ENCODE peak calls at places on chromosomes 11 and 22, in ten cellular contexts. One of them, this sample, is unnamed.

GRCh38 chr11:120096756-120097191 is 41.1 kb downstream of the TRIM29 start:
- DNase-seq in AG08395: no peak
- DNase-seq in stomach: no peak
- DNase-seq in Peyer's patch: no peak
- DNase-seq in NCI-H1092 treated with DMSO at 0.1 percent for 48 hours: peak
- DNase-seq in right cardiac atrium: no peak
- DNase-seq in globus pallidus: no peak
- DNase-seq in progenitor cell of endocrine pancreas: no peak
- DNase-seq in LHCN-M2: no peak
- DNase-seq in activated T-cell treated with anti-CD3 and anti-CD28 coated beads for 24 hours: no peak
- DNase-seq in this sample: no peak

GRCh38 chr11:76799061-76799804 is 16.1 kb downstream of the TSKU start:
- DNase-seq in globus pallidus: peak
- DNase-seq in Peyer's patch: peak
- DNase-seq in stomach: peak
- DNase-seq in progenitor cell of endocrine pancreas: peak
- DNase-seq in LHCN-M2: peak
- DNase-seq in activated T-cell treated with anti-CD3 and anti-CD28 coated beads for 24 hours: peak
- DNase-seq in right cardiac atrium: peak
- DNase-seq in NCI-H1092 treated with DMSO at 0.1 percent for 48 hours: peak
- DNase-seq in AG08395: peak
- DNase-seq in this sample: no peak

GRCh38 chr22:31451709-31452571 is 37.7 kb downstream of the EIF4ENIF1 start:
- DNase-seq in activated T-cell treated with anti-CD3 and anti-CD28 coated beads for 24 hours: no peak
- DNase-seq in progenitor cell of endocrine pancreas: no peak
- DNase-seq in Peyer's patch: no peak
- DNase-seq in globus pallidus: no peak
- DNase-seq in LHCN-M2: peak
- DNase-seq in AG08395: peak
- DNase-seq in stomach: no peak
- DNase-seq in NCI-H1092 treated with DMSO at 0.1 percent for 48 hours: peak
- DNase-seq in right cardiac atrium: no peak
- DNase-seq in this sample: peak

GRCh38 chr11:48064306-48064705 is 83.9 kb downstream of the PTPRJ start:
- DNase-seq in activated T-cell treated with anti-CD3 and anti-CD28 coated beads for 24 hours: no peak
- DNase-seq in AG08395: peak
- DNase-seq in progenitor cell of endocrine pancreas: no peak
- DNase-seq in globus pallidus: no peak
- DNase-seq in stomach: no peak
- DNase-seq in right cardiac atrium: no peak
- DNase-seq in NCI-H1092 treated with DMSO at 0.1 percent for 48 hours: no peak
- DNase-seq in LHCN-M2: peak
- DNase-seq in Peyer's patch: no peak
- DNase-seq in this sample: no peak

GRCh38 chr11:75816561-75817239 is 1.7 kb downstream of the UVRAG start:
- DNase-seq in LHCN-M2: no peak
- DNase-seq in right cardiac atrium: no peak
- DNase-seq in globus pallidus: no peak
- DNase-seq in NCI-H1092 treated with DMSO at 0.1 percent for 48 hours: peak
- DNase-seq in activated T-cell treated with anti-CD3 and anti-CD28 coated beads for 24 hours: no peak
- DNase-seq in AG08395: no peak
- DNase-seq in Peyer's patch: no peak
- DNase-seq in stomach: no peak
- DNase-seq in progenitor cell of endocrine pancreas: no peak
- DNase-seq in this sample: no peak

GRCh38 chr11:43567396-43567975 is 113.1 kb upstream of the HSD17B12 start:
- DNase-seq in NCI-H1092 treated with DMSO at 0.1 percent for 48 hours: peak
- DNase-seq in LHCN-M2: peak
- DNase-seq in globus pallidus: no peak
- DNase-seq in progenitor cell of endocrine pancreas: no peak
- DNase-seq in Peyer's patch: no peak
- DNase-seq in right cardiac atrium: no peak
- DNase-seq in AG08395: peak
- DNase-seq in stomach: no peak
- DNase-seq in activated T-cell treated with anti-CD3 and anti-CD28 coated beads for 24 hours: no peak
- DNase-seq in this sample: no peak

GRCh38 chr11:3073029-3073435 is 15.8 kb upstream of the CARS1 start:
- DNase-seq in globus pallidus: no peak
- DNase-seq in progenitor cell of endocrine pancreas: no peak
- DNase-seq in stomach: no peak
- DNase-seq in LHCN-M2: no peak
- DNase-seq in right cardiac atrium: no peak
- DNase-seq in Peyer's patch: no peak
- DNase-seq in AG08395: peak
- DNase-seq in NCI-H1092 treated with DMSO at 0.1 percent for 48 hours: peak
- DNase-seq in activated T-cell treated with anti-CD3 and anti-CD28 coated beads for 24 hours: no peak
- DNase-seq in this sample: peak

GRCh38 chr22:37518509-37519267 is 527 bp downstream of the CARD10 start:
- DNase-seq in globus pallidus: no peak
- DNase-seq in LHCN-M2: no peak
- DNase-seq in right cardiac atrium: peak
- DNase-seq in stomach: no peak
- DNase-seq in Peyer's patch: peak
- DNase-seq in activated T-cell treated with anti-CD3 and anti-CD28 coated beads for 24 hours: no peak
- DNase-seq in AG08395: no peak
- DNase-seq in NCI-H1092 treated with DMSO at 0.1 percent for 48 hours: no peak
- DNase-seq in progenitor cell of endocrine pancreas: no peak
- DNase-seq in this sample: no peak

GRCh38 chr22:50072714-50073538 is 12.3 kb downstream of the MLC1 start:
- DNase-seq in LHCN-M2: no peak
- DNase-seq in stomach: no peak
- DNase-seq in AG08395: no peak
- DNase-seq in progenitor cell of endocrine pancreas: no peak
- DNase-seq in right cardiac atrium: peak
- DNase-seq in Peyer's patch: no peak
- DNase-seq in NCI-H1092 treated with DMSO at 0.1 percent for 48 hours: no peak
- DNase-seq in globus pallidus: no peak
- DNase-seq in activated T-cell treated with anti-CD3 and anti-CD28 coated beads for 24 hours: no peak
- DNase-seq in this sample: no peak

GRCh38 chr22:45688606-45689080 is 17.0 kb downstream of the ATXN10 start:
- DNase-seq in globus pallidus: no peak
- DNase-seq in activated T-cell treated with anti-CD3 and anti-CD28 coated beads for 24 hours: no peak
- DNase-seq in AG08395: peak
- DNase-seq in right cardiac atrium: no peak
- DNase-seq in NCI-H1092 treated with DMSO at 0.1 percent for 48 hours: no peak
- DNase-seq in Peyer's patch: no peak
- DNase-seq in LHCN-M2: peak
- DNase-seq in progenitor cell of endocrine pancreas: no peak
- DNase-seq in stomach: no peak
- DNase-seq in this sample: peak

GRCh38 chr11:26030419-26030818 is 301.5 kb upstream of the ANO3 start:
- DNase-seq in right cardiac atrium: no peak
- DNase-seq in Peyer's patch: no peak
- DNase-seq in LHCN-M2: no peak
- DNase-seq in activated T-cell treated with anti-CD3 and anti-CD28 coated beads for 24 hours: no peak
- DNase-seq in stomach: no peak
- DNase-seq in AG08395: no peak
- DNase-seq in NCI-H1092 treated with DMSO at 0.1 percent for 48 hours: no peak
- DNase-seq in progenitor cell of endocrine pancreas: no peak
- DNase-seq in globus pallidus: no peak
- DNase-seq in this sample: no peak

GRCh38 chr22:37749831-37750595 is 53.2 kb downstream of the TRIOBP start:
- DNase-seq in progenitor cell of endocrine pancreas: no peak
- DNase-seq in right cardiac atrium: peak
- DNase-seq in AG08395: peak
- DNase-seq in LHCN-M2: peak
- DNase-seq in globus pallidus: no peak
- DNase-seq in activated T-cell treated with anti-CD3 and anti-CD28 coated beads for 24 hours: no peak
- DNase-seq in NCI-H1092 treated with DMSO at 0.1 percent for 48 hours: no peak
- DNase-seq in stomach: no peak
- DNase-seq in Peyer's patch: no peak
- DNase-seq in this sample: no peak

GRCh38 chr11:46429709-46430108 is 38.1 kb upstream of the CHRM4 start:
- DNase-seq in LHCN-M2: no peak
- DNase-seq in Peyer's patch: no peak
- DNase-seq in activated T-cell treated with anti-CD3 and anti-CD28 coated beads for 24 hours: no peak
- DNase-seq in stomach: no peak
- DNase-seq in progenitor cell of endocrine pancreas: no peak
- DNase-seq in right cardiac atrium: no peak
- DNase-seq in AG08395: peak
- DNase-seq in globus pallidus: no peak
- DNase-seq in NCI-H1092 treated with DMSO at 0.1 percent for 48 hours: no peak
- DNase-seq in this sample: no peak

GRCh38 chr22:26322179-26322905 is 106.7 kb upstream of the ASPHD2 start:
- DNase-seq in progenitor cell of endocrine pancreas: no peak
- DNase-seq in right cardiac atrium: no peak
- DNase-seq in Peyer's patch: no peak
- DNase-seq in globus pallidus: no peak
- DNase-seq in LHCN-M2: peak
- DNase-seq in stomach: no peak
- DNase-seq in AG08395: peak
- DNase-seq in activated T-cell treated with anti-CD3 and anti-CD28 coated beads for 24 hours: no peak
- DNase-seq in NCI-H1092 treated with DMSO at 0.1 percent for 48 hours: no peak
- DNase-seq in this sample: peak

GRCh38 chr11:793556-793955 is 3.7 kb upstream of the CEND1 start:
- DNase-seq in stomach: no peak
- DNase-seq in NCI-H1092 treated with DMSO at 0.1 percent for 48 hours: no peak
- DNase-seq in Peyer's patch: no peak
- DNase-seq in activated T-cell treated with anti-CD3 and anti-CD28 coated beads for 24 hours: no peak
- DNase-seq in right cardiac atrium: no peak
- DNase-seq in LHCN-M2: no peak
- DNase-seq in AG08395: no peak
- DNase-seq in progenitor cell of endocrine pancreas: no peak
- DNase-seq in globus pallidus: no peak
- DNase-seq in this sample: no peak

GRCh38 chr22:27107824-27108223 is 450.4 kb downstream of the MIAT start:
- DNase-seq in LHCN-M2: peak
- DNase-seq in NCI-H1092 treated with DMSO at 0.1 percent for 48 hours: peak
- DNase-seq in progenitor cell of endocrine pancreas: no peak
- DNase-seq in right cardiac atrium: peak
- DNase-seq in stomach: peak
- DNase-seq in globus pallidus: peak
- DNase-seq in activated T-cell treated with anti-CD3 and anti-CD28 coated beads for 24 hours: no peak
- DNase-seq in Peyer's patch: peak
- DNase-seq in AG08395: peak
- DNase-seq in this sample: peak

GRCh38 chr11:1336836-1337646 is 27.6 kb upstream of the TOLLIP start:
- DNase-seq in Peyer's patch: peak
- DNase-seq in stomach: no peak
- DNase-seq in activated T-cell treated with anti-CD3 and anti-CD28 coated beads for 24 hours: peak
- DNase-seq in progenitor cell of endocrine pancreas: no peak
- DNase-seq in AG08395: no peak
- DNase-seq in right cardiac atrium: peak
- DNase-seq in NCI-H1092 treated with DMSO at 0.1 percent for 48 hours: peak
- DNase-seq in globus pallidus: peak
- DNase-seq in LHCN-M2: no peak
- DNase-seq in this sample: no peak

GRCh38 chr22:23207786-23208325 is 27.5 kb downstream of the BCR start:
- DNase-seq in NCI-H1092 treated with DMSO at 0.1 percent for 48 hours: peak
- DNase-seq in activated T-cell treated with anti-CD3 and anti-CD28 coated beads for 24 hours: no peak
- DNase-seq in AG08395: no peak
- DNase-seq in LHCN-M2: no peak
- DNase-seq in right cardiac atrium: peak
- DNase-seq in stomach: no peak
- DNase-seq in Peyer's patch: peak
- DNase-seq in progenitor cell of endocrine pancreas: no peak
- DNase-seq in globus pallidus: no peak
- DNase-seq in this sample: no peak

GRCh38 chr22:48951836-48952235 is 875.8 kb downstream of the BRD1 start:
- DNase-seq in LHCN-M2: no peak
- DNase-seq in progenitor cell of endocrine pancreas: no peak
- DNase-seq in globus pallidus: no peak
- DNase-seq in right cardiac atrium: no peak
- DNase-seq in stomach: peak
- DNase-seq in activated T-cell treated with anti-CD3 and anti-CD28 coated beads for 24 hours: no peak
- DNase-seq in AG08395: no peak
- DNase-seq in NCI-H1092 treated with DMSO at 0.1 percent for 48 hours: no peak
- DNase-seq in Peyer's patch: peak
- DNase-seq in this sample: no peak

GRCh38 chr11:45264839-45265515 is 21.2 kb downstream of the SYT13 start:
- DNase-seq in NCI-H1092 treated with DMSO at 0.1 percent for 48 hours: no peak
- DNase-seq in progenitor cell of endocrine pancreas: no peak
- DNase-seq in activated T-cell treated with anti-CD3 and anti-CD28 coated beads for 24 hours: no peak
- DNase-seq in AG08395: peak
- DNase-seq in right cardiac atrium: no peak
- DNase-seq in globus pallidus: no peak
- DNase-seq in LHCN-M2: peak
- DNase-seq in stomach: no peak
- DNase-seq in Peyer's patch: no peak
- DNase-seq in this sample: peak

GRCh38 chr11:126112547-126112946 is 49.9 kb upstream of the CDON start:
- DNase-seq in Peyer's patch: no peak
- DNase-seq in right cardiac atrium: peak
- DNase-seq in activated T-cell treated with anti-CD3 and anti-CD28 coated beads for 24 hours: no peak
- DNase-seq in stomach: no peak
- DNase-seq in NCI-H1092 treated with DMSO at 0.1 percent for 48 hours: no peak
- DNase-seq in LHCN-M2: no peak
- DNase-seq in progenitor cell of endocrine pancreas: no peak
- DNase-seq in globus pallidus: no peak
- DNase-seq in AG08395: peak
- DNase-seq in this sample: no peak

GRCh38 chr22:41028841-41029240 is 63.6 kb upstream of the EP300 start:
- DNase-seq in LHCN-M2: peak
- DNase-seq in globus pallidus: no peak
- DNase-seq in right cardiac atrium: no peak
- DNase-seq in AG08395: peak
- DNase-seq in NCI-H1092 treated with DMSO at 0.1 percent for 48 hours: no peak
- DNase-seq in stomach: no peak
- DNase-seq in Peyer's patch: no peak
- DNase-seq in progenitor cell of endocrine pancreas: no peak
- DNase-seq in activated T-cell treated with anti-CD3 and anti-CD28 coated beads for 24 hours: no peak
- DNase-seq in this sample: peak

GRCh38 chr11:16999116-16999515 is 15.1 kb downstream of the PLEKHA7 start:
- DNase-seq in Peyer's patch: no peak
- DNase-seq in globus pallidus: no peak
- DNase-seq in right cardiac atrium: no peak
- DNase-seq in activated T-cell treated with anti-CD3 and anti-CD28 coated beads for 24 hours: no peak
- DNase-seq in progenitor cell of endocrine pancreas: no peak
- DNase-seq in LHCN-M2: no peak
- DNase-seq in NCI-H1092 treated with DMSO at 0.1 percent for 48 hours: no peak
- DNase-seq in stomach: no peak
- DNase-seq in AG08395: no peak
- DNase-seq in this sample: no peak

GRCh38 chr11:60879104-60879503 is 11.8 kb downstream of the ZP1 start:
- DNase-seq in globus pallidus: no peak
- DNase-seq in progenitor cell of endocrine pancreas: no peak
- DNase-seq in stomach: no peak
- DNase-seq in NCI-H1092 treated with DMSO at 0.1 percent for 48 hours: no peak
- DNase-seq in AG08395: no peak
- DNase-seq in LHCN-M2: no peak
- DNase-seq in Peyer's patch: no peak
- DNase-seq in activated T-cell treated with anti-CD3 and anti-CD28 coated beads for 24 hours: no peak
- DNase-seq in right cardiac atrium: no peak
- DNase-seq in this sample: no peak

GRCh38 chr11:10233581-10233980 is 60.4 kb downstream of the SBF2 start:
- DNase-seq in progenitor cell of endocrine pancreas: no peak
- DNase-seq in AG08395: peak
- DNase-seq in Peyer's patch: no peak
- DNase-seq in activated T-cell treated with anti-CD3 and anti-CD28 coated beads for 24 hours: no peak
- DNase-seq in NCI-H1092 treated with DMSO at 0.1 percent for 48 hours: no peak
- DNase-seq in LHCN-M2: peak
- DNase-seq in stomach: no peak
- DNase-seq in right cardiac atrium: no peak
- DNase-seq in globus pallidus: no peak
- DNase-seq in this sample: peak

GRCh38 chr11:131295986-131296385 is 74.4 kb upstream of the NTM start:
- DNase-seq in right cardiac atrium: no peak
- DNase-seq in globus pallidus: peak
- DNase-seq in LHCN-M2: no peak
- DNase-seq in AG08395: no peak
- DNase-seq in progenitor cell of endocrine pancreas: no peak
- DNase-seq in Peyer's patch: no peak
- DNase-seq in activated T-cell treated with anti-CD3 and anti-CD28 coated beads for 24 hours: no peak
- DNase-seq in stomach: no peak
- DNase-seq in NCI-H1092 treated with DMSO at 0.1 percent for 48 hours: no peak
- DNase-seq in this sample: no peak

GRCh38 chr11:113278925-113279324 is 35.5 kb upstream of the TTC12 start:
- DNase-seq in Peyer's patch: no peak
- DNase-seq in progenitor cell of endocrine pancreas: no peak
- DNase-seq in AG08395: no peak
- DNase-seq in activated T-cell treated with anti-CD3 and anti-CD28 coated beads for 24 hours: no peak
- DNase-seq in globus pallidus: no peak
- DNase-seq in LHCN-M2: no peak
- DNase-seq in stomach: no peak
- DNase-seq in NCI-H1092 treated with DMSO at 0.1 percent for 48 hours: no peak
- DNase-seq in right cardiac atrium: no peak
- DNase-seq in this sample: no peak

GRCh38 chr11:17846852-17847453 is 112.4 kb downstream of the KCNC1 start:
- DNase-seq in stomach: no peak
- DNase-seq in AG08395: peak
- DNase-seq in progenitor cell of endocrine pancreas: no peak
- DNase-seq in NCI-H1092 treated with DMSO at 0.1 percent for 48 hours: no peak
- DNase-seq in globus pallidus: no peak
- DNase-seq in activated T-cell treated with anti-CD3 and anti-CD28 coated beads for 24 hours: no peak
- DNase-seq in Peyer's patch: no peak
- DNase-seq in LHCN-M2: peak
- DNase-seq in right cardiac atrium: peak
- DNase-seq in this sample: no peak